ENCODE peak calls at places on chromosome 4, in six cellular contexts. One of them, this sample, is unnamed.

GRCh38 chr4:74444891-74445642 is at the start of gene AREG:
- DNase-seq in A172: no peak
- DNase-seq in cardiac fibroblast: peak
- DNase-seq in tibial artery: peak
- DNase-seq in iPS-NIHi11: peak
- DNase-seq in activated naive CD4-positive, alpha-beta T cell: peak
- DNase-seq in this sample: peak

GRCh38 chr4:160983035-160983434 is 1180.8 kb downstream of the FSTL5 start:
- DNase-seq in tibial artery: no peak
- DNase-seq in iPS-NIHi11: no peak
- DNase-seq in activated naive CD4-positive, alpha-beta T cell: no peak
- DNase-seq in cardiac fibroblast: no peak
- DNase-seq in A172: no peak
- DNase-seq in this sample: no peak

GRCh38 chr4:92618968-92619367 is 315.2 kb downstream of the GRID2 start:
- DNase-seq in tibial artery: no peak
- DNase-seq in iPS-NIHi11: no peak
- DNase-seq in activated naive CD4-positive, alpha-beta T cell: no peak
- DNase-seq in cardiac fibroblast: peak
- DNase-seq in A172: no peak
- DNase-seq in this sample: no peak

GRCh38 chr4:1244081-1244977 is 4.6 kb downstream of the CTBP1 start:
- DNase-seq in activated naive CD4-positive, alpha-beta T cell: no peak
- DNase-seq in iPS-NIHi11: no peak
- DNase-seq in A172: no peak
- DNase-seq in cardiac fibroblast: no peak
- DNase-seq in tibial artery: peak
- DNase-seq in this sample: no peak

GRCh38 chr4:123651536-123652175 is 255.1 kb downstream of the SPRY1 start:
- DNase-seq in cardiac fibroblast: no peak
- DNase-seq in tibial artery: no peak
- DNase-seq in activated naive CD4-positive, alpha-beta T cell: no peak
- DNase-seq in A172: no peak
- DNase-seq in iPS-NIHi11: no peak
- DNase-seq in this sample: no peak

GRCh38 chr4:140372607-140373327 is 679 bp upstream of the SCOC start:
- DNase-seq in cardiac fibroblast: peak
- DNase-seq in A172: peak
- DNase-seq in activated naive CD4-positive, alpha-beta T cell: peak
- DNase-seq in tibial artery: no peak
- DNase-seq in iPS-NIHi11: peak
- DNase-seq in this sample: peak

GRCh38 chr4:70945046-70945445 is 42.9 kb downstream of the MOB1B start:
- DNase-seq in activated naive CD4-positive, alpha-beta T cell: no peak
- DNase-seq in cardiac fibroblast: no peak
- DNase-seq in tibial artery: no peak
- DNase-seq in A172: no peak
- DNase-seq in iPS-NIHi11: no peak
- DNase-seq in this sample: no peak

GRCh38 chr4:89486042-89486441 is 178.4 kb upstream of the GPRIN3 start:
- DNase-seq in iPS-NIHi11: no peak
- DNase-seq in cardiac fibroblast: peak
- DNase-seq in tibial artery: no peak
- DNase-seq in A172: peak
- DNase-seq in activated naive CD4-positive, alpha-beta T cell: no peak
- DNase-seq in this sample: no peak

GRCh38 chr4:52701207-52701606 is 42.1 kb upstream of the USP46 start:
- DNase-seq in iPS-NIHi11: no peak
- DNase-seq in A172: no peak
- DNase-seq in activated naive CD4-positive, alpha-beta T cell: no peak
- DNase-seq in tibial artery: no peak
- DNase-seq in cardiac fibroblast: no peak
- DNase-seq in this sample: no peak

GRCh38 chr4:165966833-165967232 is 93.8 kb downstream of the TLL1 start:
- DNase-seq in cardiac fibroblast: no peak
- DNase-seq in iPS-NIHi11: no peak
- DNase-seq in A172: no peak
- DNase-seq in activated naive CD4-positive, alpha-beta T cell: no peak
- DNase-seq in tibial artery: no peak
- DNase-seq in this sample: no peak

GRCh38 chr4:3466691-3467600 is 3.8 kb downstream of the DOK7 start:
- DNase-seq in cardiac fibroblast: no peak
- DNase-seq in A172: no peak
- DNase-seq in tibial artery: no peak
- DNase-seq in activated naive CD4-positive, alpha-beta T cell: no peak
- DNase-seq in iPS-NIHi11: no peak
- DNase-seq in this sample: no peak

GRCh38 chr4:4689694-4690440 is 148.0 kb upstream of the STX18 start:
- DNase-seq in tibial artery: no peak
- DNase-seq in activated naive CD4-positive, alpha-beta T cell: no peak
- DNase-seq in A172: no peak
- DNase-seq in iPS-NIHi11: no peak
- DNase-seq in cardiac fibroblast: no peak
- DNase-seq in this sample: peak

GRCh38 chr4:123786159-123786915 is 389.7 kb downstream of the SPRY1 start:
- DNase-seq in tibial artery: no peak
- DNase-seq in iPS-NIHi11: no peak
- DNase-seq in A172: no peak
- DNase-seq in activated naive CD4-positive, alpha-beta T cell: no peak
- DNase-seq in cardiac fibroblast: peak
- DNase-seq in this sample: no peak

GRCh38 chr4:22338806-22339205 is 177.1 kb downstream of the ADGRA3 start:
- DNase-seq in activated naive CD4-positive, alpha-beta T cell: no peak
- DNase-seq in cardiac fibroblast: peak
- DNase-seq in tibial artery: no peak
- DNase-seq in iPS-NIHi11: no peak
- DNase-seq in A172: no peak
- DNase-seq in this sample: no peak

GRCh38 chr4:146190393-146190910 is 14.9 kb downstream of the LSM6 start:
- DNase-seq in cardiac fibroblast: no peak
- DNase-seq in activated naive CD4-positive, alpha-beta T cell: no peak
- DNase-seq in A172: no peak
- DNase-seq in tibial artery: no peak
- DNase-seq in iPS-NIHi11: no peak
- DNase-seq in this sample: no peak

GRCh38 chr4:38109896-38110295 is 149.7 kb downstream of the PTTG2 start:
- DNase-seq in tibial artery: no peak
- DNase-seq in A172: no peak
- DNase-seq in iPS-NIHi11: no peak
- DNase-seq in cardiac fibroblast: no peak
- DNase-seq in activated naive CD4-positive, alpha-beta T cell: no peak
- DNase-seq in this sample: no peak

GRCh38 chr4:144611850-144612249 is 34.1 kb upstream of the HHIP start:
- DNase-seq in tibial artery: no peak
- DNase-seq in iPS-NIHi11: peak
- DNase-seq in A172: peak
- DNase-seq in cardiac fibroblast: peak
- DNase-seq in activated naive CD4-positive, alpha-beta T cell: no peak
- DNase-seq in this sample: no peak

GRCh38 chr4:115851918-115852766 is 738.7 kb upstream of the NDST4 start:
- DNase-seq in A172: peak
- DNase-seq in cardiac fibroblast: peak
- DNase-seq in iPS-NIHi11: peak
- DNase-seq in tibial artery: peak
- DNase-seq in activated naive CD4-positive, alpha-beta T cell: no peak
- DNase-seq in this sample: no peak

GRCh38 chr4:165175879-165176278 is 31.5 kb upstream of the KLHL2 start:
- DNase-seq in A172: no peak
- DNase-seq in tibial artery: no peak
- DNase-seq in iPS-NIHi11: no peak
- DNase-seq in cardiac fibroblast: no peak
- DNase-seq in activated naive CD4-positive, alpha-beta T cell: no peak
- DNase-seq in this sample: no peak

GRCh38 chr4:112655270-112655669 is 18.3 kb downstream of the LARP7 start:
- DNase-seq in tibial artery: no peak
- DNase-seq in iPS-NIHi11: no peak
- DNase-seq in A172: no peak
- DNase-seq in cardiac fibroblast: no peak
- DNase-seq in activated naive CD4-positive, alpha-beta T cell: no peak
- DNase-seq in this sample: no peak

GRCh38 chr4:41216294-41217019 is 2.1 kb upstream of the APBB2 start:
- DNase-seq in tibial artery: peak
- DNase-seq in activated naive CD4-positive, alpha-beta T cell: no peak
- DNase-seq in A172: peak
- DNase-seq in cardiac fibroblast: peak
- DNase-seq in iPS-NIHi11: peak
- DNase-seq in this sample: peak

GRCh38 chr4:13541176-13541604 is 3.1 kb downstream of the NKX3-2 start:
- DNase-seq in activated naive CD4-positive, alpha-beta T cell: no peak
- DNase-seq in A172: no peak
- DNase-seq in cardiac fibroblast: no peak
- DNase-seq in tibial artery: no peak
- DNase-seq in iPS-NIHi11: peak
- DNase-seq in this sample: no peak

GRCh38 chr4:168674077-168674747 is 177.4 kb downstream of the PALLD start:
- DNase-seq in activated naive CD4-positive, alpha-beta T cell: no peak
- DNase-seq in tibial artery: no peak
- DNase-seq in cardiac fibroblast: peak
- DNase-seq in iPS-NIHi11: no peak
- DNase-seq in A172: no peak
- DNase-seq in this sample: no peak

GRCh38 chr4:153083447-153083921 is 120.8 kb upstream of the TRIM2 start:
- DNase-seq in iPS-NIHi11: peak
- DNase-seq in cardiac fibroblast: peak
- DNase-seq in activated naive CD4-positive, alpha-beta T cell: no peak
- DNase-seq in A172: peak
- DNase-seq in tibial artery: no peak
- DNase-seq in this sample: peak

GRCh38 chr4:121114756-121115155 is 42.4 kb upstream of the NDNF start:
- DNase-seq in tibial artery: no peak
- DNase-seq in A172: no peak
- DNase-seq in iPS-NIHi11: no peak
- DNase-seq in activated naive CD4-positive, alpha-beta T cell: no peak
- DNase-seq in cardiac fibroblast: no peak
- DNase-seq in this sample: peak

GRCh38 chr4:109434007-109434792 is 585 bp downstream of the SEC24B start:
- DNase-seq in tibial artery: peak
- DNase-seq in activated naive CD4-positive, alpha-beta T cell: peak
- DNase-seq in iPS-NIHi11: peak
- DNase-seq in cardiac fibroblast: peak
- DNase-seq in A172: no peak
- DNase-seq in this sample: peak

GRCh38 chr4:99644453-99644852 is 13.2 kb downstream of the C4orf54 start:
- DNase-seq in tibial artery: no peak
- DNase-seq in activated naive CD4-positive, alpha-beta T cell: no peak
- DNase-seq in A172: no peak
- DNase-seq in iPS-NIHi11: no peak
- DNase-seq in cardiac fibroblast: no peak
- DNase-seq in this sample: no peak

GRCh38 chr4:155787113-155787710 is 28.4 kb downstream of the GUCY1B1 start:
- DNase-seq in cardiac fibroblast: peak
- DNase-seq in iPS-NIHi11: peak
- DNase-seq in tibial artery: no peak
- DNase-seq in activated naive CD4-positive, alpha-beta T cell: no peak
- DNase-seq in A172: peak
- DNase-seq in this sample: no peak

GRCh38 chr4:37562592-37562991 is 123.6 kb downstream of the RELL1 start:
- DNase-seq in cardiac fibroblast: no peak
- DNase-seq in A172: no peak
- DNase-seq in activated naive CD4-positive, alpha-beta T cell: no peak
- DNase-seq in tibial artery: no peak
- DNase-seq in iPS-NIHi11: no peak
- DNase-seq in this sample: no peak

GRCh38 chr4:37475087-37475486 is 211.1 kb downstream of the RELL1 start:
- DNase-seq in iPS-NIHi11: no peak
- DNase-seq in tibial artery: no peak
- DNase-seq in A172: no peak
- DNase-seq in activated naive CD4-positive, alpha-beta T cell: no peak
- DNase-seq in cardiac fibroblast: no peak
- DNase-seq in this sample: no peak

GRCh38 chr4:159101983-159102622 is 776 bp upstream of the RAPGEF2 start:
- DNase-seq in cardiac fibroblast: peak
- DNase-seq in iPS-NIHi11: peak
- DNase-seq in activated naive CD4-positive, alpha-beta T cell: no peak
- DNase-seq in tibial artery: no peak
- DNase-seq in A172: no peak
- DNase-seq in this sample: no peak

GRCh38 chr4:126778348-126778747 is 854.4 kb upstream of the INTU start:
- DNase-seq in tibial artery: no peak
- DNase-seq in iPS-NIHi11: no peak
- DNase-seq in activated naive CD4-positive, alpha-beta T cell: no peak
- DNase-seq in cardiac fibroblast: peak
- DNase-seq in A172: peak
- DNase-seq in this sample: no peak

GRCh38 chr4:95379633-95380032 is 169.1 kb downstream of the UNC5C start:
- DNase-seq in A172: no peak
- DNase-seq in cardiac fibroblast: no peak
- DNase-seq in iPS-NIHi11: no peak
- DNase-seq in tibial artery: no peak
- DNase-seq in activated naive CD4-positive, alpha-beta T cell: no peak
- DNase-seq in this sample: no peak

GRCh38 chr4:8050555-8051206 is 107.9 kb downstream of the ABLIM2 start:
- DNase-seq in activated naive CD4-positive, alpha-beta T cell: no peak
- DNase-seq in A172: no peak
- DNase-seq in tibial artery: peak
- DNase-seq in cardiac fibroblast: peak
- DNase-seq in iPS-NIHi11: peak
- DNase-seq in this sample: no peak

GRCh38 chr4:70705856-70706461 is 15.8 kb upstream of the RUFY3 start:
- DNase-seq in cardiac fibroblast: no peak
- DNase-seq in activated naive CD4-positive, alpha-beta T cell: no peak
- DNase-seq in iPS-NIHi11: no peak
- DNase-seq in tibial artery: no peak
- DNase-seq in A172: peak
- DNase-seq in this sample: no peak

GRCh38 chr4:105594094-105595010 is 41.9 kb downstream of the ARHGEF38 start:
- DNase-seq in cardiac fibroblast: no peak
- DNase-seq in A172: no peak
- DNase-seq in iPS-NIHi11: no peak
- DNase-seq in tibial artery: no peak
- DNase-seq in activated naive CD4-positive, alpha-beta T cell: no peak
- DNase-seq in this sample: no peak

This sample was measured in T-helper 2 cell treated with Interferon-gamma antibody and Interleukin-4, amounts not matched to agents 5 μg/mL and 100 μg/mL, for 36 hours.